ENCODE peak calls at places on chromosomes 4 and X, in five cellular contexts. N, C, R, M and T are unnamed samples.

GRCh38 chrX:78506248-78506647 is 152.9 kb downstream of the RTL3 start:
- ATAC-seq in N (no peak), C (no peak), R (no peak), M (no peak), T (no peak)

GRCh38 chrX:25151749-25152148 is 136.0 kb upstream of the ARX start:
- ATAC-seq in N (no peak), C (no peak), R (no peak), M (no peak), T (no peak)

GRCh38 chr4:2598661-2599654 is 62.5 kb downstream of the FAM193A start:
- ATAC-seq in N (peak; percentile 87), C (peak; percentile 64), R (peak; percentile 54), M (peak; percentile 89), T (peak; percentile 63)

GRCh38 chrX:1910207-1910470 is 295.3 kb downstream of the ASMT start:
- ATAC-seq in N (no peak), C (no peak), R (no peak), M (no peak), T (no peak)

GRCh38 chr4:152591361-152591760 is 55.5 kb upstream of the FBXW7 start:
- ATAC-seq in N (peak; percentile 80), C (peak; percentile 76), R (peak; percentile 28), M (peak; percentile 71), T (peak; percentile 76)

GRCh38 chrX:154082396-154083133 is 15.0 kb downstream of the MECP2 start:
- ATAC-seq in N (no peak), C (peak; percentile 15), R (no peak), M (peak; percentile 70), T (peak; percentile 71)

GRCh38 chr4:29046716-29047115 is 1673.5 kb upstream of the PCDH7 start:
- ATAC-seq in N (no peak), C (no peak), R (no peak), M (no peak), T (no peak)

GRCh38 chr4:81676552-81676951 is 204.8 kb upstream of the RASGEF1B start:
- ATAC-seq in N (no peak), C (peak; percentile 65), R (peak; percentile 15), M (no peak), T (no peak)

GRCh38 chr4:174260099-174260498 is 23.4 kb downstream of the FBXO8 start:
- ATAC-seq in N (no peak), C (no peak), R (peak; percentile 39), M (no peak), T (no peak)

GRCh38 chr4:3791910-3792542 is 25.8 kb downstream of the ADRA2C start:
- ATAC-seq in N (no peak), C (peak; percentile 70), R (peak; percentile 93), M (peak; percentile 55), T (peak; percentile 59)

GRCh38 chr4:10656988-10657387 is 27.6 kb downstream of the CLNK start:
- ATAC-seq in N (no peak), C (peak; percentile 64), R (no peak), M (no peak), T (no peak)

GRCh38 chr4:2925931-2926860 is 37.0 kb downstream of the NOP14 start:
- ATAC-seq in N (no peak), C (no peak), R (no peak), M (no peak), T (no peak)

GRCh38 chr4:71913275-71913674 is 118.5 kb upstream of the NPFFR2 start:
- ATAC-seq in N (no peak), C (no peak), R (no peak), M (no peak), T (no peak)

GRCh38 chr4:166197166-166197565 is 324.1 kb downstream of the TLL1 start:
- ATAC-seq in N (no peak), C (peak; percentile 49), R (no peak), M (no peak), T (no peak)

GRCh38 chr4:13240066-13240465 is 244.1 kb downstream of the RAB28 start:
- ATAC-seq in N (no peak), C (no peak), R (no peak), M (no peak), T (no peak)

GRCh38 chr4:100071531-100071930 is 118.7 kb downstream of the DDIT4L start:
- ATAC-seq in N (no peak), C (no peak), R (no peak), M (no peak), T (no peak)